ENCODE peak calls at places on chromosomes 5 and 9, in four cellular contexts. D, M, W and Z are unnamed samples. For H3K4me1, the result is how much of the 10 kb centered on the place peaks cover.

GRCh38 chr9:133101356-133102189 is 19.5 kb downstream of the RALGDS start:
- DNase-seq in D (peak), M (no peak), W (no peak), Z (no peak)

GRCh38 chr9:127876764-127877562 is 512 bp downstream of the AK1 start:
- DNase-seq in D (peak), M (peak), W (no peak), Z (no peak)

GRCh38 chr5:39100301-39100850 is 26.2 kb upstream of the RICTOR start:
- DNase-seq in D (no peak), M (no peak), W (no peak), Z (no peak)

GRCh38 chr5:71653119-71653518 is 66.0 kb upstream of the CARTPT start:
- DNase-seq in D (no peak), M (no peak), W (no peak), Z (no peak)

GRCh38 chr9:122379340-122379739 is 8.5 kb downstream of the PTGS1 start:
- DNase-seq in D (no peak), M (no peak), W (no peak), Z (no peak)

GRCh38 chr5:169142264-169142970 is 158.5 kb downstream of the SLIT3 start:
- DNase-seq in D (no peak), M (peak), W (no peak), Z (peak)

GRCh38 chr5:82274343-82275266 is 3.5 kb downstream of the RPS23 start:
- DNase-seq in D (peak), M (peak), W (no peak), Z (no peak)

GRCh38 chr5:110105692-110106091 is 416.0 kb downstream of the MAN2A1 start:
- DNase-seq in D (no peak), M (no peak), W (no peak), Z (peak)

GRCh38 chr5:102561894-102562760 is 63.3 kb upstream of the SLCO6A1 start:
- DNase-seq in D (no peak), M (no peak), W (no peak), Z (no peak)

GRCh38 chr9:130199605-130200004 is 27.4 kb downstream of the NCS1 start:
- DNase-seq in D (no peak), M (no peak), W (no peak), Z (no peak)

GRCh38 chr5:65262590-65263189 is 219.0 kb downstream of the ADAMTS6 start:
- DNase-seq in D (no peak), M (no peak), W (no peak), Z (no peak)

GRCh38 chr5:175616083-175616482 is 41.8 kb upstream of the HRH2 start:
- DNase-seq in D (no peak), M (no peak), W (no peak), Z (no peak)

GRCh38 chr9:573551-574410 is 267.7 kb upstream of the DMRT1 start:
- DNase-seq in D (no peak), M (no peak), W (no peak), Z (no peak)

GRCh38 chr5:54120473-54120872 is 189.9 kb downstream of the ARL15 start:
- DNase-seq in D (no peak), M (no peak), W (no peak), Z (no peak)

GRCh38 chr5:1445313-1445894 is at the start of gene SLC6A3:
- DNase-seq in D (peak), M (peak), W (peak), Z (peak)

GRCh38 chr9:99832558-99832864 is 10.8 kb downstream of the NR4A3 start:
- DNase-seq in D (no peak), M (no peak), W (no peak), Z (no peak)

GRCh38 chr9:126219717-126220116 is 106.9 kb upstream of the MVB12B start:
- DNase-seq in D (no peak), M (no peak), W (no peak), Z (no peak)

GRCh38 chr5:35557199-35557598 is 60.5 kb upstream of the SPEF2 start:
- DNase-seq in D (no peak), M (no peak), W (no peak), Z (no peak)
- TF ChIP-seq POLR2AphosphoS5 in D (no peak), M (no peak), W (no peak), Z (no peak)

GRCh38 chr5:132363431-132364112 is 5.9 kb upstream of the SLC22A5 start:
- DNase-seq in D (no peak), M (no peak), W (no peak), Z (no peak)
- H3K4me1 ChIP-seq in D (under half), M (under half), W (under half), Z (under half)

GRCh38 chr9:117706421-117707150 is 2.4 kb downstream of the TLR4 start:
- DNase-seq in D (no peak), M (no peak), W (no peak), Z (no peak)
- TF ChIP-seq POLR2AphosphoS5 in D (no peak), M (no peak), W (no peak), Z (no peak)

GRCh38 chr5:149938791-149939358 is 5.7 kb downstream of the PDE6A start:
- DNase-seq in D (no peak), M (no peak), W (no peak), Z (no peak)
- H3K4me1 ChIP-seq in D (under half), M (under half), W (half or more), Z (under half)